ENCODE peak calls at places on chromosomes 16 and 17, in nine cellular contexts. Z is tibial artery; V is stimulated activated CD8-positive, alpha-beta memory T cell treated with anti-CD3 and anti-CD28 coated beads, Interleukin-2, amount 100 ng/mL, for 48 hours; N is lung; S is NK-92 treated with Interleukin-12 subunit alpha and Interleukin-12 subunit beta, amount 100 ng/mL, for 24 hours; L is vagina; A is fibroblast of lung; Y is fibroblast of gingiva; T is activated CD8-positive, alpha-beta memory T cell treated with anti-CD3 and anti-CD28 coated beads for 24 hours. K is an unnamed sample.

GRCh38 chr17:74528491-74529199 is 2.6 kb downstream of the CD300LB start:
- DNase-seq in Z (peak), V (no peak), N (peak), S (peak), L (no peak), A (no peak), Y (no peak), T (peak), K (no peak)

GRCh38 chr17:59425085-59425901 is 93.8 kb downstream of the YPEL2 start:
- DNase-seq in Z (peak), V (no peak), N (no peak), S (no peak), L (no peak), A (peak), Y (peak), T (no peak), K (peak)

GRCh38 chr16:57045694-57046381 is 46.5 kb upstream of the CPNE2 start:
- DNase-seq in Z (peak), V (no peak), N (no peak), S (no peak), L (no peak), A (peak), Y (peak), T (no peak), K (peak)

GRCh38 chr16:50255538-50255937 is 10.8 kb upstream of the ADCY7 start:
- DNase-seq in Z (peak), V (no peak), N (no peak), S (no peak), L (no peak), A (no peak), Y (no peak), T (no peak), K (no peak)

GRCh38 chr17:79388556-79389295 is 222.1 kb downstream of the RBFOX3 start:
- DNase-seq in Z (no peak), V (no peak), N (peak), S (no peak), L (no peak), A (peak), Y (peak), T (no peak), K (no peak)

GRCh38 chr17:77186141-77186604 is 45.4 kb downstream of the SEC14L1 start:
- DNase-seq in Z (no peak), V (peak), N (no peak), S (no peak), L (no peak), A (no peak), Y (no peak), T (peak), K (no peak)

GRCh38 chr17:72846399-72846798 is 246.1 kb downstream of the SLC39A11 start:
- DNase-seq in Z (no peak), V (no peak), N (no peak), S (no peak), L (no peak), A (no peak), Y (no peak), T (no peak), K (no peak)

GRCh38 chr17:78998311-78999055 is 11.1 kb downstream of the CANT1 start:
- DNase-seq in Z (peak), V (no peak), N (no peak), S (no peak), L (no peak), A (no peak), Y (peak), T (no peak), K (peak)

GRCh38 chr16:17305694-17306093 is 165.1 kb downstream of the XYLT1 start:
- DNase-seq in Z (no peak), V (peak), N (no peak), S (peak), L (no peak), A (no peak), Y (no peak), T (peak), K (no peak)